ENCODE peak calls at places on chromosome 15, in six cellular contexts. K is upper lobe of right lung, Y is HTR-8/SVneo, T is kidney glomerular epithelial cell, F is NCI-H446 treated with DMSO at 0.1 percent for 48 hours, I is HFFc6. D is an unnamed sample.

GRCh38 chr15:43209059-43209824 is 11.6 kb downstream of the EPB42 start:
- DNase-seq in K (no peak), F (no peak), T (no peak), I (no peak), Y (no peak), D (no peak)

GRCh38 chr15:81410318-81410753 is 36.3 kb upstream of the TMC3 start:
- DNase-seq in I (peak; percentile 67), F (peak; percentile 57), K (no peak), T (peak; percentile 54), Y (peak; percentile 46), D (peak; percentile 54)

GRCh38 chr15:93035953-93036810 is 52.8 kb downstream of the RGMA start:
- DNase-seq in T (no peak), Y (peak; percentile 39), F (no peak), K (peak; percentile 62), I (no peak), D (peak; percentile 8)

GRCh38 chr15:29442532-29442931 is 172.9 kb upstream of the NSMCE3 start:
- DNase-seq in I (no peak), F (no peak), K (no peak), T (no peak), Y (no peak), D (no peak)

GRCh38 chr15:75346796-75347221 is at the start of gene NEIL1:
- DNase-seq in T (no peak), K (peak; percentile 74), Y (no peak), F (no peak), I (no peak), D (no peak)

GRCh38 chr15:62748175-62748574 is 294.4 kb upstream of the TPM1 start:
- DNase-seq in F (no peak), K (no peak), Y (no peak), T (no peak), I (no peak), D (no peak)

GRCh38 chr15:66912001-66912400 is 153.4 kb upstream of the SMAD3 start:
- DNase-seq in Y (no peak), F (no peak), T (no peak), I (no peak), K (no peak), D (peak; percentile 82)

GRCh38 chr15:45376300-45376928 is 1.9 kb downstream of the GATM start:
- DNase-seq in Y (no peak), T (no peak), F (no peak), I (no peak), K (no peak), D (no peak)

GRCh38 chr15:57054351-57054750 is 135.9 kb downstream of the TCF12 start:
- DNase-seq in T (no peak), F (no peak), Y (no peak), K (no peak), I (no peak), D (no peak)

GRCh38 chr15:63593705-63594671 is 3.2 kb upstream of the FBXL22 start:
- DNase-seq in Y (no peak), I (no peak), F (no peak), K (no peak), T (no peak), D (no peak)

GRCh38 chr15:53193149-53193548 is 403.0 kb upstream of the ONECUT1 start:
- DNase-seq in K (no peak), F (no peak), I (no peak), T (peak; percentile 2), Y (no peak), D (peak; percentile 28)

GRCh38 chr15:72599855-72600464 is 54.5 kb upstream of the GOLGA6B start:
- DNase-seq in T (peak; percentile 24), K (no peak), I (peak; percentile 55), Y (peak; percentile 57), F (no peak), D (peak; percentile 41)

GRCh38 chr15:65939901-65940617 is 70.8 kb downstream of the RAB11A start:
- DNase-seq in F (no peak), I (peak; percentile 91), K (no peak), T (peak; percentile 78), Y (peak; percentile 45), D (no peak)

GRCh38 chr15:101504373-101504772 is 14.9 kb upstream of the PCSK6 start:
- DNase-seq in T (no peak), F (no peak), K (no peak), Y (no peak), I (no peak), D (no peak)

GRCh38 chr15:74571191-74571590 is 30.2 kb downstream of the ARID3B start:
- DNase-seq in I (no peak), F (no peak), K (no peak), Y (no peak), T (no peak), D (no peak)